ENCODE peak calls at places on chromosomes 2 and 18, in nine cellular contexts. S is MM.1S, D is RWPE1, O is HFFc6, B is fibroblast of mammary gland, C is fibroblast of lung, R is Peyer's patch, G is dorsolateral prefrontal cortex, W is lower lobe of right lung. M is an unnamed sample.

GRCh38 chr2:10608273-10608672 is 81.5 kb downstream of the NOL10 start:
- DNase-seq in S (no peak), D (no peak), O (no peak), B (no peak), C (no peak), R (no peak), G (no peak), W (no peak), M (no peak)

GRCh38 chr2:48377646-48378045 is 152.3 kb upstream of the STON1 start:
- DNase-seq in S (no peak), D (no peak), O (no peak), B (no peak), C (peak; percentile 14), R (no peak), G (no peak), W (no peak), M (peak; percentile 61)

GRCh38 chr2:88443353-88443938 is 9.0 kb downstream of the FOXI3 start:
- DNase-seq in S (no peak), D (no peak), O (no peak), B (no peak), C (no peak), R (no peak), G (no peak), W (no peak), M (no peak)

GRCh38 chr2:138846216-138846821 is 66.1 kb upstream of the NXPH2 start:
- DNase-seq in S (peak; percentile 64), D (peak; percentile 59), O (no peak), B (peak; percentile 29), C (peak; percentile 2), R (no peak), G (no peak), W (no peak), M (peak; percentile 49)

GRCh38 chr2:236012155-236012554 is 156.0 kb downstream of the GBX2 start:
- DNase-seq in S (no peak), D (no peak), O (no peak), B (no peak), C (no peak), R (no peak), G (no peak), W (no peak), M (no peak)

GRCh38 chr2:45115181-45115580 is 105.9 kb upstream of the SIX2 start:
- DNase-seq in S (no peak), D (no peak), O (no peak), B (no peak), C (no peak), R (no peak), G (no peak), W (no peak), M (no peak)

GRCh38 chr18:5894613-5895299 is 566 bp downstream of the TMEM200C start:
- DNase-seq in S (no peak), D (no peak), O (no peak), B (no peak), C (peak; percentile 27), R (no peak), G (no peak), W (no peak), M (no peak)

GRCh38 chr2:63755980-63756379 is 85.7 kb upstream of the UGP2 start:
- DNase-seq in S (no peak), D (no peak), O (peak; percentile 50), B (peak; percentile 74), C (peak; percentile 74), R (no peak), G (no peak), W (no peak), M (no peak)

GRCh38 chr18:28281400-28281799 is 104.5 kb upstream of the CDH2 start:
- DNase-seq in S (no peak), D (no peak), O (peak; percentile 7), B (no peak), C (peak; percentile 11), R (no peak), G (no peak), W (no peak), M (no peak)

GRCh38 chr2:113202305-113203216 is 28.8 kb downstream of the PSD4 start:
- DNase-seq in S (no peak), D (no peak), O (no peak), B (no peak), C (no peak), R (no peak), G (peak; percentile 49), W (no peak), M (no peak)

GRCh38 chr2:37623971-37624897 is 47.2 kb downstream of the CDC42EP3 start:
- DNase-seq in S (no peak), D (peak; percentile 76), O (peak; percentile 47), B (peak; percentile 78), C (peak; percentile 86), R (no peak), G (no peak), W (no peak), M (peak; percentile 86)

GRCh38 chr2:40227200-40227599 is 224.7 kb downstream of the SLC8A1 start:
- DNase-seq in S (no peak), D (no peak), O (no peak), B (peak; percentile 32), C (peak; percentile 32), R (no peak), G (no peak), W (no peak), M (peak; percentile 45)

GRCh38 chr2:102915128-102915527 is 153.3 kb downstream of the TMEM182 start:
- DNase-seq in S (no peak), D (peak; percentile 89), O (peak; percentile 3), B (peak; percentile 59), C (peak; percentile 84), R (no peak), G (no peak), W (no peak), M (peak; percentile 96)

GRCh38 chr18:25876334-25876979 is 214.0 kb downstream of the SS18 start:
- DNase-seq in S (no peak), D (no peak), O (no peak), B (no peak), C (no peak), R (no peak), G (no peak), W (no peak), M (no peak)

GRCh38 chr2:43025709-43026290 is 200.6 kb downstream of the ZFP36L2 start:
- DNase-seq in S (no peak), D (no peak), O (no peak), B (no peak), C (no peak), R (no peak), G (no peak), W (no peak), M (no peak)

GRCh38 chr2:99821572-99822369 is 320.6 kb downstream of the AFF3 start:
- DNase-seq in S (no peak), D (no peak), O (peak; percentile 56), B (peak; percentile 77), C (peak; percentile 91), R (no peak), G (no peak), W (no peak), M (no peak)

GRCh38 chr18:30971338-30971956 is 71.1 kb downstream of the DSC3 start:
- DNase-seq in S (peak; percentile 62), D (no peak), O (peak; percentile 39), B (peak; percentile 33), C (peak; percentile 9), R (no peak), G (no peak), W (no peak), M (peak; percentile 47)

DNA sequence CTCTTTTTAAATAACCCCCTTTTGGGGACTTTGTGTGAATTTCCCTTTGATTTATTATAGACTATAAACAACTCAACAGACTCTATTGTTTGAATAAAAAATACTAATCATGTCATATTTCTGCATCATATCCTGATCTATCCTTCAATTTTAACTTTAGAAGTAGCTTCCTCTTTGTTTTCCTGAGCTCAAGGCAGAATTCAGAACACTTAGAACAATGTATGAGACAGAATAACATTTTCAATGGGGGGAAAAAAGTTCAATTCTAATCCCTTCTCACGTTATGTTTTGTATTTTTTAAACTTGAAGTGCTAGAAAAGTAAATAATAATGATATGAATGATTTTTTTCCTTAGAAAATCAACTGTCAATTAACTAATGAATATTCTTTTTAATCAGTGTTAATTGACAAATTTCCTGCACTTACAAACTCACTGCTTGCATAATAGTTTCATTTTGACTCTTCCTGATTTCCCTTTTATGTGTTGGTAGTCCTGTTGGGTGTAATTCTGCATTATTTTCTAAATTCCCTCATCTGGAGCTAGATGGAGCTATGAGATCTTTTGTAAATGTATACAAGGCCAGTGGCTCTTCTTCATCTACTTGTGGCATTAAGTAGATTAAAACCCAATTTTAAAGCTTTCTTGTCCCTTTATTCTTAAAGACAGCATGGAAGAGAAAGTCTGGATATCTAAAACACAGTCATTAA is 326.1 kb downstream of the PARD3B start:
- DNase-seq in S (no peak), D (peak; percentile 12), O (peak; percentile 46), B (peak; percentile 61), C (peak; percentile 43), R (no peak), G (no peak), W (no peak), M (peak; percentile 46)
- TF ChIP-seq CTCF in S (peak; percentile 25), D (no peak), O (peak; percentile 69), B (peak; percentile 44), C (peak; percentile 49), R (peak; percentile 33), G (peak; percentile 49), W (peak; percentile 20), M (peak; percentile 49)

GRCh38 chr18:48949606-48950535 is 894 bp downstream of the SMAD7 start:
- DNase-seq in S (peak; percentile 58), D (no peak), O (no peak), B (no peak), C (no peak), R (no peak), G (no peak), W (peak; percentile 72), M (peak; percentile 62)
- TF ChIP-seq CTCF in S (peak; percentile 14), D (peak; percentile 14), O (peak; percentile 60), B (no peak), C (no peak), R (peak; percentile 27), G (no peak), W (peak; percentile 36), M (no peak)

DNA sequence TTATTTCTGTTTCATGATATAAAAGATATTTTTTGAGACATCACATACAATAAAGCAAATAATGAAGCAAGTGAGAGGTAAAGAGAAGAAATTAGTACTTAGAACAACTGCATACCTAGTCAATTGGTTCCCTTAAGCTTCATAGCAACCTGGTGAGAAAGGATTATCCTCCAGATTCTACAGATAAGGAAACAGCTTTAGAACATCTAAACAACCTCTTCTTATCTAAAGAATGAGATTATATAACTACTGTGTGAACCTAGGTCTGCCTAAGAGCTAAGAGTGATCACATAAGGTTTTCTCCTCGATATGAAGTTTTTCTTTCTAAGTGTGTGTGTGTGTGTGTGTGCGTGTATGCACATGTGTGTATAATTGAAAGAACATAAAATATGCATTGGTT is 265.1 kb downstream of the NOL4 start:
- DNase-seq in S (no peak), D (no peak), O (no peak), B (no peak), C (no peak), R (no peak), G (no peak), W (no peak), M (no peak)
- TF ChIP-seq CTCF in S (no peak), D (no peak), O (no peak), B (no peak), C (no peak), R (no peak), G (no peak), W (no peak), M (no peak)

DNA sequence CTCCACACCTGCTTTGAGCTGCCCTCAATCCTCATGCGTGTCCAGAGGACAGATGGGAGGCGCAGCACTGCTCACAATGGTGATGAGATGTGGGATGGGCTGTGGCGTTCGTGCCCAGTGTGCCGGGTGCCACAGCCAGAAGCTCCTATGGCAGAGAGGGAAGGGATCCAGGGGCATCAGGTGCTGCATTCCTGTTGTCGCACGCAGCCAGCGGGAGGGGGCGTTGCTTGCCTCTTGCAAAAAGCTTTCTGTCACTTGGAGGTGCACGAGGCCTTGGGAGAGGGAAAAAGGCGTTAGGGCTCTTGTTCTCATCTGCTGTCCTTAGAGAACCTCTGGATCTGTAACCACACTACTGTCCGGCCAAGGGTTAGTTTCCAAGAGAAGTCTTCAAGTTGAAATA is 29.2 kb upstream of the ALLC start:
- DNase-seq in S (no peak), D (no peak), O (no peak), B (no peak), C (no peak), R (no peak), G (no peak), W (no peak), M (peak; percentile 39)
- TF ChIP-seq CTCF in S (no peak), D (no peak), O (no peak), B (no peak), C (no peak), R (no peak), G (no peak), W (no peak), M (peak; percentile 33)